ENCODE peak calls at places on chromosome 16, in six cellular contexts. N is AG09319, W is neural progenitor cell, Z is cardiac muscle cell, L is GOT3, B is fibroblast of mammary gland. T is an unnamed sample.

GRCh38 chr16:1745900-1746692 is 25.2 kb downstream of the NME3 start:
- DNase-seq in N (no peak), W (no peak), Z (peak), L (no peak), B (peak), T (peak)

GRCh38 chr16:51666074-51666473 is 515.0 kb upstream of the SALL1 start:
- DNase-seq in N (no peak), W (no peak), Z (no peak), L (no peak), B (no peak), T (no peak)

GRCh38 chr16:1676661-1677060 is 1.4 kb upstream of the JPT2 start:
- DNase-seq in N (no peak), W (no peak), Z (no peak), L (no peak), B (no peak), T (no peak)

GRCh38 chr16:87177627-87178026 is 139.6 kb downstream of the C16orf95 start:
- DNase-seq in N (no peak), W (no peak), Z (no peak), L (no peak), B (no peak), T (no peak)

GRCh38 chr16:22641030-22641671 is 130.5 kb downstream of the NPIPB5 start:
- DNase-seq in N (no peak), W (peak), Z (peak), L (no peak), B (peak), T (peak)

GRCh38 chr16:50261707-50262235 is 4.6 kb upstream of the ADCY7 start:
- DNase-seq in N (no peak), W (no peak), Z (no peak), L (no peak), B (no peak), T (no peak)

GRCh38 chr16:84660973-84661372 is 12.7 kb downstream of the KLHL36 start:
- DNase-seq in N (no peak), W (no peak), Z (no peak), L (no peak), B (peak), T (no peak)

GRCh38 chr16:67430504-67431076 is 331 bp upstream of the HSD11B2 start:
- DNase-seq in N (no peak), W (peak), Z (no peak), L (no peak), B (no peak), T (no peak)

GRCh38 chr16:50675686-50676610 is 5.2 kb downstream of the SNX20 start:
- DNase-seq in N (no peak), W (no peak), Z (no peak), L (no peak), B (no peak), T (no peak)

GRCh38 chr16:69188716-69189115 is 1.8 kb downstream of the SNTB2 start:
- DNase-seq in N (no peak), W (peak), Z (peak), L (no peak), B (peak), T (peak)

GRCh38 chr16:53504665-53505064 is 1.7 kb upstream of the AKTIP start:
- DNase-seq in N (no peak), W (no peak), Z (peak), L (no peak), B (peak), T (no peak)

GRCh38 chr16:67481561-67482259 is 753 bp upstream of the ATP6V0D1 start:
- DNase-seq in N (no peak), W (no peak), Z (peak), L (no peak), B (peak), T (no peak)

GRCh38 chr16:89334988-89335802 is 117.7 kb downstream of the ZNF778 start:
- DNase-seq in N (no peak), W (peak), Z (no peak), L (no peak), B (no peak), T (no peak)

GRCh38 chr16:77789646-77790370 is 1.4 kb downstream of the VAT1L start:
- DNase-seq in N (no peak), W (peak), Z (no peak), L (no peak), B (no peak), T (peak)

GRCh38 chr16:54817432-54817831 is 113.2 kb upstream of the IRX5 start:
- DNase-seq in N (no peak), W (peak), Z (peak), L (no peak), B (peak), T (peak)

GRCh38 chr16:3187798-3188674 is at the start of gene OR1F1:
- DNase-seq in N (no peak), W (peak), Z (peak), L (no peak), B (peak), T (peak)